ENCODE peak calls at places on chromosomes 16 and 17, in four cellular contexts. G is tibial artery, X is ovary, I is right lobe of liver. M is an unnamed sample. For H3K4me1, the result is how much of the 10 kb centered on the place peaks cover.

GRCh38 chr16:22859925-22860324 is 46.0 kb downstream of the HS3ST2 start:
- DNase-seq in G (no peak), X (no peak), I (no peak), M (no peak)

GRCh38 chr16:73154063-73154870 is 106.3 kb upstream of the ZFHX3 start:
- DNase-seq in G (peak), X (no peak), I (no peak), M (peak)

GRCh38 chr16:22189473-22190168 is 16.5 kb upstream of the EEF2K start:
- DNase-seq in G (peak), X (peak), I (peak), M (peak)

GRCh38 chr17:49707246-49707607 is 537 bp downstream of the SLC35B1 start:
- DNase-seq in G (no peak), X (no peak), I (no peak), M (no peak)

GRCh38 chr17:7215136-7215638 is 4.4 kb downstream of the DLG4 start:
- DNase-seq in G (no peak), X (no peak), I (no peak), M (no peak)

GRCh38 chr17:72393553-72393952 is 272.7 kb downstream of the SOX9 start:
- DNase-seq in G (no peak), X (no peak), I (no peak), M (no peak)

GRCh38 chr16:11409398-11409797 is 64.1 kb downstream of the RMI2 start:
- DNase-seq in G (no peak), X (no peak), I (no peak), M (no peak)

GRCh38 chr16:89054261-89054661 is 39.4 kb upstream of the ACSF3 start:
- DNase-seq in G (no peak), X (no peak), I (no peak), M (no peak)

GRCh38 chr16:57795431-57795878 is 6.8 kb downstream of the KIFC3 start:
- DNase-seq in G (no peak), X (no peak), I (no peak), M (no peak)

GRCh38 chr16:67879936-67880335 is 4.7 kb upstream of the NRN1L start:
- DNase-seq in G (no peak), X (no peak), I (no peak), M (no peak)

GRCh38 chr17:29251184-29251583 is 4.5 kb downstream of the CRYBA1 start:
- DNase-seq in G (no peak), X (no peak), I (no peak), M (no peak)

DNA sequence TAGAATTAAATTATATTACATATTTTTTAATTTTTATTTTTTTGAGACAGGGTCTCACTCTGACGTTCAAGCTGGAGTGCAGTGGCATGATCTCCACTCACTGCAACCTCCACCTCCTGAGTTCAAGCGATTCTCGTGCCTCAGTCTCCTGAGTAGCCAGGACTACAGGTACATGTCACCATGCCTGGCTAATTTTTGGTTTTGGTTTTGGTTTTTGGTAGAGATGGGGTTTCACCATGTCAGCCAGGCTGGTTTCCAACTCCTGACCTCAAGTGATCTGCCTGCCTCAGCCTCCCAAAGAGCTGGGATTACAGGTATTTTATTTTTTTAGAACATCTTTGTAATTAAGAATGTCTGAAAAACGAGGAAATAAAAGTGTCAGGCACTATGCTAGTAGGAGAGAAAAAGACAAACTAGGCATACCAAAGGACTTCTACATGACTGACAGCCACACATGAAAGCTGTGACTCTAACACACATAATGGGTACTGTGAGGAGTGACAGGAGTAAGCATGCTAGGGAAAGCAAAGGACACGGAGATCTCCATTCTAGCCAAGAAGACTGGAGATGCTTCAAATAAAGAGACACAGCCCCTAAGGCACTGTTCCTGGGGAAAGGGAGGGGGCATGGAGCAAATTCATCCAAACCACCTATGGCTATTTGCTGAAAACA is 7.3 kb downstream of the GNA13 start:
- DNase-seq in G (no peak), X (no peak), I (no peak), M (no peak)
- H3K4me1 ChIP-seq in G (under half), X (under half), I (under half), M (under half)

GRCh38 chr17:83173180-83173996 is 94.0 kb downstream of the METRNL start:
- DNase-seq in G (no peak), X (peak), I (peak), M (no peak)

GRCh38 chr17:83176272-83176955 is 97.0 kb downstream of the METRNL start:
- DNase-seq in G (no peak), X (no peak), I (no peak), M (no peak)

GRCh38 chr17:83175551-83176271 is 96.3 kb downstream of the METRNL start:
- DNase-seq in G (no peak), X (no peak), I (peak), M (no peak)

GRCh38 chr17:83174859-83175550 is 95.6 kb downstream of the METRNL start:
- DNase-seq in G (no peak), X (no peak), I (peak), M (peak)

GRCh38 chr17:83173997-83174858 is 94.8 kb downstream of the METRNL start:
- DNase-seq in G (no peak), X (no peak), I (peak), M (no peak)
- H3K4me1 ChIP-seq in G (under half), X (under half), I (under half), M (under half)

DNA sequence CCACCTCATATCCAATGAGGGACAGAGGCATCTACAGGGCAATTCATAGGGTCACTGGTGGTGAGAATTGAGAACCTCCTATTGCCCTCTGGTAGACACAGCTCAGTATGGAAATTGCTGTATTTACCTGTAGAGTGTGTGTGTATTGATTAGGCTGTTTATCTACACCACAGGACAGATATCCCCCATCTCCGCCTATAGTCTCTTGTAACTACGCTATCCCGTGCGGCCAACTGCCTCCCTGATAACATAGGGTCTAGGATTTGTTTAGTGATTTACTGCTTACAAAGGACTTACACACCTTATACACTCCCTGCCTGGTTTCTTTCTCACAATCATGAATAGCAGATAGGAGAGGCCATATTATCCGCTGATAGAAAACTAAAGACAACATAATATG is 1.7 kb upstream of the STAT3 start:
- DNase-seq in G (no peak), X (no peak), I (no peak), M (no peak)
- H3K4me1 ChIP-seq in G (under half), X (under half), I (under half), M (under half)

DNA sequence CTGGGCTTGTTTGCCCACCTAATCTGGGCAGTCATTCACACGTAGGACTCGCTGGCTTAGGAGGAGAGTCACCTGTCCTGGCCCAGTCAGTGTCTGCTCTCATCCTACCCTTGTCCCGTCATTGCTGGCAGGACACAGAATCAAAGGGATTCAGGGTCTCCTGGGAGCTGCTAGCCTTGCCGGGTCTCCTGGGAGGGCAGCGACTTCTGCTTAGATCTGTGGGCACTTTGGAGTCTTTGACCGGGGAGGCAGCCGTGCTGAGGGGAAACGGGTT is 12.6 kb downstream of the RAI1 start:
- DNase-seq in G (no peak), X (no peak), I (no peak), M (no peak)
- H3K4me1 ChIP-seq in G (under half), X (under half), I (half or more), M (under half)

GRCh38 chr17:35520043-35520442 is 17.4 kb downstream of the SLFN12L start:
- DNase-seq in G (no peak), X (no peak), I (no peak), M (no peak)
- H3K4me1 ChIP-seq in G (under half), X (under half), I (under half), M (under half)

DNA sequence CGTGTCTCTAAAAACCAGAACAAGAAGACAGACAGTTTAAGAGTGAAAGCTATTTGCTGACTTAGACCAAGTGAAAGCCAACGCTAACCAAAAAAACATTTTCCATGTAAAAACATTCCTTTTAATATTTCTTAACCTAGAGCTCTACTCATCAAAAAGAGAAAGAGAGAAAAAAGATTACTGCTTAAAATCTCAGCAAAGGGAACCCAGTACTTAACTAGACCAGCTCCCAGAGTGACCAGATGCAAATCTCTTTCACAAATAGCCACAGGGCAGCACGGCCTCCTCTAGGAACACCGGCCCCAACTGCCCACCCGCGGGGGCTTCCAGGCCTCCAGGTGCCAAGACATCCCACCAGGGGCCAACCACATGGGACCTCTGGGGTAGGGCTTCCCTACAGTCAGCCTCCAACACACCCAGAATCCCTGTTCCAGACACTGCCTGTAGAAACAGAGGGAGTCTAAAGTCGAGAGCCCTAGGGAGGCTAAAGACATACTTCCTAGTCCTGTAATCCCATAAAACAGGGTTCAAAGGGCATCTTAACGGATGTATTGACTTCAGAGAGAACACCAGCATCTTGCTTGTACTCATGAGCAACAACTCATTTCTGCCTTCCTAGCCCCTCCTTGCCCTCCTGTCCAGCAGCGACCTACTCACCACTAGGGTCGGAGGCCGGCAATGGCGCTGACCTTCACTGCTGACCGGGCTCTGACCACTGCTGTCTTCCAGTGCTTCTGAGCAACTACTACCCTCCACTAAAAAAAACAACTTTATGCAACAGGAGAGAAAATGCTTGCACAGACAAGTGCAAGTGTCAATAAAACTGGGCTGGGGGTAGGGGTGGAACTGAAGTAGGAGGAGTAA is 21.3 kb downstream of the ZCCHC14 start:
- DNase-seq in G (no peak), X (no peak), I (no peak), M (no peak)
- H3K4me1 ChIP-seq in G (under half), X (under half), I (half or more), M (under half)

GRCh38 chr17:44540246-44541084 is 16.8 kb upstream of the FZD2 start:
- DNase-seq in G (no peak), X (no peak), I (no peak), M (no peak)

GRCh38 chr17:44543213-44543904 is 13.9 kb upstream of the FZD2 start:
- DNase-seq in G (no peak), X (peak), I (no peak), M (no peak)

GRCh38 chr17:44536090-44536960 is 21.0 kb upstream of the FZD2 start:
- DNase-seq in G (no peak), X (peak), I (no peak), M (no peak)

GRCh38 chr17:44541884-44542581 is 15.3 kb upstream of the FZD2 start:
- DNase-seq in G (no peak), X (no peak), I (no peak), M (no peak)

GRCh38 chr17:44539664-44540063 is 17.6 kb upstream of the FZD2 start:
- DNase-seq in G (no peak), X (no peak), I (no peak), M (no peak)
- H3K4me1 ChIP-seq in G (under half), X (under half), I (under half), M (under half)

M was measured in ascending aorta.